ENCODE peak calls at places on chromosomes 13 and 19, in seven cellular contexts. H is thoracic aorta; G is aorta; P is stimulated activated CD8-positive, alpha-beta memory T cell treated with anti-CD3 and anti-CD28 coated beads, Interleukin-15, amount 100 ng/mL, for 1 hour; Z is CD8-positive, alpha-beta memory T cell; D is BE2C; K is kidney glomerular epithelial cell. V is an unnamed sample.

GRCh38 chr13:110450016-110450900 is 111.3 kb downstream of the RAB20 start:
- DNase-seq in Z (no peak), K (no peak), P (no peak), H (no peak), G (no peak), D (no peak), V (no peak)

GRCh38 chr19:49125025-49125731 is 5.8 kb downstream of the PPFIA3 start:
- DNase-seq in Z (no peak), P (no peak), H (no peak), K (no peak), G (no peak), D (no peak), V (no peak)

GRCh38 chr13:43339843-43340550 is 316.6 kb downstream of the DNAJC15 start:
- DNase-seq in K (no peak), H (no peak), Z (no peak), P (no peak), G (no peak), D (no peak), V (peak; percentile 1)

GRCh38 chr13:36362251-36362650 is 16.1 kb upstream of the SPART start:
- DNase-seq in K (peak; percentile 77), D (no peak), G (no peak), P (no peak), H (no peak), Z (no peak), V (no peak)

GRCh38 chr19:45474941-45475516 is 7.2 kb downstream of the FOSB start:
- DNase-seq in P (no peak), K (no peak), D (no peak), Z (peak; percentile 74), G (no peak), H (no peak), V (no peak)

GRCh38 chr13:25473864-25474263 is 102.1 kb downstream of the ATP8A2 start:
- DNase-seq in D (no peak), P (no peak), K (no peak), H (no peak), Z (no peak), G (no peak), V (no peak)

GRCh38 chr19:18450934-18451836 is 13.3 kb upstream of the ISYNA1 start:
- DNase-seq in Z (peak; percentile 83), P (peak; percentile 85), D (peak; percentile 92), K (no peak), G (peak; percentile 87), H (no peak), V (no peak)

GRCh38 chr13:95556981-95557380 is 4.5 kb downstream of the CLDN10 start:
- DNase-seq in D (no peak), K (no peak), H (no peak), P (no peak), G (no peak), Z (no peak), V (no peak)

GRCh38 chr13:91544723-91545122 is 146.3 kb downstream of the GPC5 start:
- DNase-seq in H (no peak), P (no peak), K (no peak), D (peak; percentile 49), G (no peak), Z (no peak), V (no peak)

GRCh38 chr19:16227837-16228636 is 30.3 kb downstream of the AP1M1 start:
- DNase-seq in G (no peak), K (no peak), P (no peak), D (no peak), Z (no peak), H (no peak), V (no peak)

GRCh38 chr13:38255600-38255999 is 94.1 kb upstream of the UFM1 start:
- DNase-seq in G (no peak), H (no peak), P (no peak), Z (no peak), D (no peak), K (no peak), V (no peak)

V was measured in GOT3.